ENCODE peak calls at places on chromosomes 2 and 18, in six cellular contexts. P is omental fat pad; W is activated T-helper 1 cell treated with anti-CD3 and anti-CD28 coated beads, Interleukin-2, amount 50 U/mL, for 16 hours; Y is adrenal gland; A is T-helper 9 cell; D is activated naive CD4-positive, alpha-beta T cell treated with anti-CD3 and anti-CD28 coated beads, Interleukin-2, amount 10 ng/mL, durations not matched to agents 7 days and 5 days. N is an unnamed sample.

GRCh38 chr18:79545255-79545654 is 134.3 kb upstream of the CTDP1 start:
- DNase-seq in D (peak; percentile 8), W (no peak), Y (no peak), P (no peak), A (no peak), N (no peak)

GRCh38 chr18:54209471-54210180 is 14.8 kb downstream of the MBD2 start:
- DNase-seq in A (no peak), Y (no peak), P (no peak), D (no peak), W (no peak), N (no peak)

GRCh38 chr2:189221811-189222210 is 42.2 kb upstream of the COL5A2 start:
- DNase-seq in P (no peak), A (no peak), Y (no peak), W (no peak), D (no peak), N (no peak)

GRCh38 chr2:200608341-200609026 is 22.7 kb downstream of the AOX1 start:
- DNase-seq in A (no peak), D (no peak), W (no peak), P (no peak), Y (no peak), N (no peak)

GRCh38 chr2:55581435-55581834 is 36.0 kb downstream of the PPP4R3B start:
- DNase-seq in Y (no peak), D (no peak), W (no peak), P (no peak), A (no peak), N (no peak)

GRCh38 chr2:33111002-33111446 is 164.3 kb downstream of the LTBP1 start:
- DNase-seq in Y (no peak), A (no peak), D (no peak), P (no peak), W (no peak), N (no peak)

GRCh38 chr2:107313316-107313715 is 427.3 kb upstream of the ST6GAL2 start:
- DNase-seq in P (no peak), A (no peak), W (no peak), Y (no peak), D (no peak), N (no peak)

GRCh38 chr18:57909620-57910019 is 106.5 kb upstream of the ATP8B1 start:
- DNase-seq in D (no peak), W (no peak), A (no peak), Y (no peak), P (no peak), N (no peak)

GRCh38 chr2:206276169-206276927 is 1.9 kb downstream of the ZDBF2 start:
- DNase-seq in P (no peak), D (no peak), W (no peak), A (no peak), Y (no peak), N (no peak)

GRCh38 chr2:21142149-21142548 is 18.4 kb downstream of the TDRD15 start:
- DNase-seq in P (no peak), Y (no peak), W (no peak), A (no peak), D (no peak), N (no peak)

GRCh38 chr18:36532394-36532793 is 234.9 kb downstream of the FHOD3 start:
- DNase-seq in D (no peak), W (no peak), Y (no peak), P (no peak), A (no peak), N (no peak)